ENCODE peak calls at places on chromosome 5, in five cellular contexts. One of them, this sample, is unnamed.
A peak's percentile ranks its signal among the peaks of the same experiment; 100 is the strongest.

GRCh38 chr5:180817847-180818246 is 15.2 kb upstream of the MGAT1 start:
- DNase-seq in A549: no peak
- DNase-seq in heart left ventricle: peak; percentile 10
- DNase-seq in psoas muscle: no peak
- DNase-seq in lung: no peak
- DNase-seq in this sample: peak; percentile 44

GRCh38 chr5:134183481-134183880 is 6.7 kb upstream of the SKP1 start:
- DNase-seq in lung: no peak
- DNase-seq in psoas muscle: no peak
- DNase-seq in A549: no peak
- DNase-seq in heart left ventricle: no peak
- DNase-seq in this sample: no peak

GRCh38 chr5:160905285-160905684 is 53.3 kb upstream of the ATP10B start:
- DNase-seq in lung: no peak
- DNase-seq in psoas muscle: no peak
- DNase-seq in A549: no peak
- DNase-seq in heart left ventricle: no peak
- DNase-seq in this sample: no peak

GRCh38 chr5:10578292-10578663 is 14.4 kb downstream of the ANKRD33B start:
- DNase-seq in A549: no peak
- DNase-seq in psoas muscle: no peak
- DNase-seq in lung: no peak
- DNase-seq in heart left ventricle: no peak
- DNase-seq in this sample: no peak

GRCh38 chr5:38996123-38996522 is 78.1 kb downstream of the RICTOR start:
- DNase-seq in A549: no peak
- DNase-seq in lung: no peak
- DNase-seq in heart left ventricle: no peak
- DNase-seq in psoas muscle: no peak
- DNase-seq in this sample: no peak

GRCh38 chr5:39190311-39191102 is 28.9 kb downstream of the FYB1 start:
- DNase-seq in heart left ventricle: no peak
- DNase-seq in psoas muscle: no peak
- DNase-seq in A549: no peak
- DNase-seq in lung: no peak
- DNase-seq in this sample: no peak

GRCh38 chr5:79200573-79201183 is 35.3 kb upstream of the JMY start:
- DNase-seq in psoas muscle: no peak
- DNase-seq in A549: peak; percentile 20
- DNase-seq in lung: no peak
- DNase-seq in heart left ventricle: no peak
- DNase-seq in this sample: no peak

GRCh38 chr5:53201746-53202145 is 92.2 kb upstream of the MOCS2 start:
- DNase-seq in lung: no peak
- DNase-seq in psoas muscle: no peak
- DNase-seq in heart left ventricle: no peak
- DNase-seq in A549: peak; percentile 7
- DNase-seq in this sample: no peak

GRCh38 chr5:159905496-159905895 is 10.8 kb upstream of the ADRA1B start:
- DNase-seq in heart left ventricle: no peak
- DNase-seq in A549: peak; percentile 91
- DNase-seq in lung: no peak
- DNase-seq in psoas muscle: no peak
- DNase-seq in this sample: no peak

GRCh38 chr5:153573326-153574033 is 83.0 kb downstream of the GRIA1 start:
- DNase-seq in heart left ventricle: no peak
- DNase-seq in psoas muscle: no peak
- DNase-seq in lung: peak; percentile 66
- DNase-seq in A549: no peak
- DNase-seq in this sample: no peak

GRCh38 chr5:75707911-75708509 is 9.2 kb downstream of the POC5 start:
- DNase-seq in psoas muscle: no peak
- DNase-seq in A549: peak; percentile 15
- DNase-seq in heart left ventricle: no peak
- DNase-seq in lung: no peak
- DNase-seq in this sample: no peak

GRCh38 chr5:33046091-33046490 is 335.0 kb downstream of the NPR3 start:
- DNase-seq in A549: no peak
- DNase-seq in psoas muscle: no peak
- DNase-seq in heart left ventricle: no peak
- DNase-seq in lung: no peak
- DNase-seq in this sample: no peak

GRCh38 chr5:98109561-98110006 is 663.9 kb upstream of the RGMB start:
- DNase-seq in psoas muscle: no peak
- DNase-seq in lung: no peak
- DNase-seq in heart left ventricle: no peak
- DNase-seq in A549: no peak
- DNase-seq in this sample: no peak

GRCh38 chr5:107937198-107937597 is 266.5 kb upstream of the EFNA5 start:
- DNase-seq in lung: no peak
- DNase-seq in A549: no peak
- DNase-seq in heart left ventricle: no peak
- DNase-seq in psoas muscle: no peak
- DNase-seq in this sample: no peak

DNA sequence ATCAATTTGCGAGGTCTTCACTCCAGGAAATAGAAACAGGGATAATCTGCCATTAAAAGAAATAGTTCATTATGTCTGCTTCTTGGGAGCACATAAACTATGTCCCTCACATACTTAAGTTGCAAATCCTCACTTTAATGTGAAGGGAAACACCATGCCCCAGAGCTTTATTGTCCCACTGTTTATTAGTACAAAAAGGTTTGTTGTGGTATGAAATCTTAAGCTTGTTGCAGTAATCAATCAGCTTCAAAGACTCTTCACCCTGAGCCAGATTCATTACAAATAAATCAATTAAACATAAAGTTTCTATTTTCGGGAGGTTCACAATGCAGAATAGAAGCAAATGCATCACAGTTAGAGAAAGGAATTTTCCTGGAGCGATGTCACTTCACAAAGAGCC is 343.3 kb upstream of the ISL1 start:
- DNase-seq in lung: no peak
- DNase-seq in psoas muscle: no peak
- DNase-seq in heart left ventricle: no peak
- DNase-seq in A549: no peak
- DNase-seq in this sample: no peak
- H3K4me1 ChIP-seq in lung: no peaks in the 10 kb centered on the region
- H3K4me1 ChIP-seq in psoas muscle: no peaks in the 10 kb centered on the region
- H3K4me1 ChIP-seq in heart left ventricle: no peaks in the 10 kb centered on the region
- H3K4me1 ChIP-seq in A549: no peaks in the 10 kb centered on the region
- H3K4me1 ChIP-seq in this sample: no peaks in the 10 kb centered on the region

DNA sequence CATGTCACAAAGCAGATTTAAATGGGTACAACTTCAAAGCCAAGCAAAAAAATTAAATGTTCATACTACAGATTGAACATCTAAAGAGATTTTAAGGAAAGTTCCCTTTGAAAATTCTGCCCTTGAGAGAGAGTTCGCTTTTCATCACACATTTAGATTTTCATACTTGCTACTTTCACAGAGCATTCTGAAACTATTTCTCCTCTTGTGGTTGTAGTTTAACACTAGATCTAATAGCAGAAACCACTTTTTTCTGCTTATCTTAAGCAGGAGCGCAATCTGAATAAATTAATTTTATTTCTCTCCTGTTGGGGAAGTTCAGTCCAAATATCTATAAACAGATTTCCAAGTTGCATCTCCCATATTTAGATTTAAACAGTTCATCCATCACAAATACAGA is 173.3 kb upstream of the RASA1 start:
- DNase-seq in lung: no peak
- DNase-seq in A549: no peak
- DNase-seq in heart left ventricle: no peak
- DNase-seq in psoas muscle: no peak
- DNase-seq in this sample: no peak
- H3K4me3 ChIP-seq in lung: no peak overlapping the region
- H3K4me3 ChIP-seq in A549: no peak overlapping the region
- H3K4me3 ChIP-seq in heart left ventricle: no peak overlapping the region
- H3K4me3 ChIP-seq in psoas muscle: no peak overlapping the region
- H3K4me3 ChIP-seq in this sample: no peak overlapping the region

GRCh38 chr5:45799388-45799787 is 103.2 kb upstream of the HCN1 start:
- DNase-seq in lung: no peak
- DNase-seq in heart left ventricle: no peak
- DNase-seq in A549: no peak
- DNase-seq in psoas muscle: no peak
- DNase-seq in this sample: no peak

GRCh38 chr5:45800331-45800730 is 104.2 kb upstream of the HCN1 start:
- DNase-seq in A549: no peak
- DNase-seq in heart left ventricle: no peak
- DNase-seq in psoas muscle: no peak
- DNase-seq in lung: no peak
- DNase-seq in this sample: no peak

GRCh38 chr5:45796959-45797553 is 100.9 kb upstream of the HCN1 start:
- DNase-seq in A549: peak; percentile 5
- DNase-seq in lung: no peak
- DNase-seq in psoas muscle: no peak
- DNase-seq in heart left ventricle: no peak
- DNase-seq in this sample: no peak

GRCh38 chr5:45793638-45794532 is 97.7 kb upstream of the HCN1 start:
- DNase-seq in A549: no peak
- DNase-seq in heart left ventricle: no peak
- DNase-seq in psoas muscle: no peak
- DNase-seq in lung: no peak
- DNase-seq in this sample: no peak

GRCh38 chr5:45795458-45795857 is 99.3 kb upstream of the HCN1 start:
- DNase-seq in lung: no peak
- DNase-seq in psoas muscle: no peak
- DNase-seq in heart left ventricle: no peak
- DNase-seq in A549: no peak
- DNase-seq in this sample: no peak
- TF ChIP-seq CTCF in lung: no peak
- TF ChIP-seq CTCF in psoas muscle: no peak
- TF ChIP-seq CTCF in heart left ventricle: no peak
- TF ChIP-seq CTCF in A549: no peak
- TF ChIP-seq CTCF in this sample: no peak

GRCh38 chr5:142171270-142171669 is 62.7 kb downstream of the NDFIP1 start:
- DNase-seq in A549: no peak
- DNase-seq in psoas muscle: no peak
- DNase-seq in lung: no peak
- DNase-seq in heart left ventricle: no peak
- DNase-seq in this sample: no peak

GRCh38 chr5:142167458-142167857 is 58.9 kb downstream of the NDFIP1 start:
- DNase-seq in psoas muscle: no peak
- DNase-seq in A549: peak; percentile 18
- DNase-seq in lung: no peak
- DNase-seq in heart left ventricle: no peak
- DNase-seq in this sample: no peak

GRCh38 chr5:142168365-142168764 is 59.8 kb downstream of the NDFIP1 start:
- DNase-seq in A549: no peak
- DNase-seq in lung: no peak
- DNase-seq in heart left ventricle: no peak
- DNase-seq in psoas muscle: no peak
- DNase-seq in this sample: no peak

GRCh38 chr5:142166754-142167153 is 58.2 kb downstream of the NDFIP1 start:
- DNase-seq in heart left ventricle: no peak
- DNase-seq in psoas muscle: no peak
- DNase-seq in lung: no peak
- DNase-seq in A549: no peak
- DNase-seq in this sample: no peak

GRCh38 chr5:142170254-142170953 is 61.8 kb downstream of the NDFIP1 start:
- DNase-seq in heart left ventricle: no peak
- DNase-seq in A549: no peak
- DNase-seq in psoas muscle: no peak
- DNase-seq in lung: no peak
- DNase-seq in this sample: no peak
- H3K4me1 ChIP-seq in heart left ventricle: peaks cover 5% of the 10 kb centered on the region
- H3K4me1 ChIP-seq in A549: no peaks in the 10 kb centered on the region
- H3K4me1 ChIP-seq in psoas muscle: peaks cover 4% of the 10 kb centered on the region
- H3K4me1 ChIP-seq in lung: no peaks in the 10 kb centered on the region
- H3K4me1 ChIP-seq in this sample: peaks cover 7% of the 10 kb centered on the region

DNA sequence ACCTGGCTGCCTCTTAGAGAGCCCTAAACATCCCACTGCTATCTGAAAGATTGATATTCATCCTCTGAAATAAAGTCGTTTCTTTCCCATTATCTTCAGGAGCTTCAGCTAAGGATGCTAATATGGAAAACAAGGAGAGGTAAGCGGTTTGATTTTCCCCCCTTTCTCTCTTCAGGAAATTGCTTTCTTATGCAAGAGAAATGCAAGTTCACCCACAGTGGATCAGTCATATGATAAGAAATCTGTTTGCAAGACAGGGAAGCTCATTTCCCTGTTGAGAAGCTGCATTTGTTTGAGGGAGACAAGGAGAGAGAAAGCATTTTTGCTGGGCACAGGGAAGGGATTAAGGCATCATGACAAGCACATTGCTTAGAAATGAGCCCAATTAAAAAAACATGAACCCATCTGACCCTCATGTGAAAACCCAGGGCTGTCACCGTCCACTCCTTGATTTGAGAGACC is 53.7 kb upstream of the BOD1 start:
- DNase-seq in lung: no peak
- DNase-seq in heart left ventricle: no peak
- DNase-seq in psoas muscle: no peak
- DNase-seq in A549: no peak
- DNase-seq in this sample: no peak
- H3K4me3 ChIP-seq in lung: no peak overlapping the region
- H3K4me3 ChIP-seq in heart left ventricle: no peak overlapping the region
- H3K4me3 ChIP-seq in psoas muscle: peak overlapping the region; percentile 46
- H3K4me3 ChIP-seq in A549: no peak overlapping the region
- H3K4me3 ChIP-seq in this sample: no peak overlapping the region

DNA sequence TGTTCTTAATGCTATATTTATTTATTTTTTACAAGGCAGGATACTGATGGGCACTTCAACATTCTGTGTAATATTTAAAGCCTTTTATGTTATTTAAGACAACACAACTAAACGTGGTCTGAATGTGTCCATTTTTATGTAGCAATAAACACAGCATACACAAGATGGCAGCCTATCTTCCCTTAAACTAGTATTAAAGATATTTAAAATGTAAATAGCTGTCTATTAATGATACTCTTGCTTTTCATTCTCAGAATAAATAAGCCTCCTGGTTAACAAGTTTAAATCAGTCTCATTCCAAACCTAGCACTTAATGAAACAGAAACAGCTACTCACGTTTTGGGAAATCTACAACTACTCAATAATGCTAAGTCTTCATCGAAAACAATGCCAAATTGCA is 315.7 kb downstream of the MCTP1 start:
- DNase-seq in heart left ventricle: no peak
- DNase-seq in lung: no peak
- DNase-seq in psoas muscle: no peak
- DNase-seq in A549: peak; percentile 41
- DNase-seq in this sample: no peak
- TF ChIP-seq CTCF in heart left ventricle: no peak
- TF ChIP-seq CTCF in lung: no peak
- TF ChIP-seq CTCF in psoas muscle: no peak
- TF ChIP-seq CTCF in A549: no peak
- TF ChIP-seq CTCF in this sample: no peak

GRCh38 chr5:131160134-131160533 is 4.9 kb downstream of the HINT1 start:
- DNase-seq in lung: no peak
- DNase-seq in A549: no peak
- DNase-seq in heart left ventricle: no peak
- DNase-seq in psoas muscle: no peak
- DNase-seq in this sample: no peak
- H3K4me1 ChIP-seq in lung: no peaks in the 10 kb centered on the region
- H3K4me1 ChIP-seq in A549: peaks cover 14% of the 10 kb centered on the region
- H3K4me1 ChIP-seq in heart left ventricle: peaks cover 10% of the 10 kb centered on the region
- H3K4me1 ChIP-seq in psoas muscle: peaks cover 13% of the 10 kb centered on the region
- H3K4me1 ChIP-seq in this sample: peaks cover 8% of the 10 kb centered on the region